ENCODE peak calls at places on chromosomes 7 and 10, in four cellular contexts. S, O, R and X are unnamed samples.

GRCh38 chr10:87503892-87504291 is 801 bp upstream of the MINPP1 start:
- DNase-seq in R (no peak), O (no peak), S (no peak), X (no peak)

GRCh38 chr10:70265032-70265689 is 18.6 kb downstream of the NPFFR1 start:
- DNase-seq in S (no peak), O (no peak), R (peak; percentile 66), X (no peak)

GRCh38 chr7:74032624-74033371 is 4.8 kb downstream of the ELN start:
- DNase-seq in S (no peak), O (no peak), R (no peak), X (no peak)

GRCh38 chr10:132357286-132358058 is 25.5 kb downstream of the LRRC27 start:
- DNase-seq in S (no peak), O (no peak), R (no peak), X (no peak)

GRCh38 chr7:1593091-1593866 is 23.4 kb upstream of the PSMG3 start:
- DNase-seq in R (no peak), O (no peak), S (no peak), X (no peak)

GRCh38 chr10:83212632-83213349 is 926.5 kb upstream of the GHITM start:
- DNase-seq in S (no peak), R (no peak), O (no peak), X (no peak)

GRCh38 chr10:63520463-63521388 is 475 bp upstream of the REEP3 start:
- DNase-seq in R (peak; percentile 91), S (peak; percentile 54), O (peak; percentile 14), X (peak; percentile 26)

GRCh38 chr10:22437620-22438588 is 92.6 kb downstream of the SPAG6 start:
- DNase-seq in O (no peak), R (peak; percentile 54), S (peak; percentile 19), X (peak; percentile 17)